ENCODE peak calls at places on chromosomes 11 and 22, in five cellular contexts. One of them, this sample, is unnamed.

GRCh38 chr11:118621071-118621815 is 13.8 kb downstream of the PHLDB1 start:
- DNase-seq in WTC11: peak; percentile 90
- DNase-seq in OCI-LY7: no peak
- DNase-seq in Calu3: peak; percentile 87
- DNase-seq in endothelial cell: peak; percentile 65
- DNase-seq in this sample: peak; percentile 91

GRCh38 chr22:49207008-49207775 is 620.5 kb downstream of the BRD1 start:
- DNase-seq in WTC11: peak; percentile 3
- DNase-seq in Calu3: no peak
- DNase-seq in OCI-LY7: no peak
- DNase-seq in endothelial cell: no peak
- DNase-seq in this sample: peak; percentile 47

GRCh38 chr11:48341466-48341865 is 16.7 kb downstream of the OR4C3 start:
- DNase-seq in OCI-LY7: no peak
- DNase-seq in endothelial cell: no peak
- DNase-seq in Calu3: no peak
- DNase-seq in WTC11: no peak
- DNase-seq in this sample: no peak

GRCh38 chr22:32325416-32325801 is 32.3 kb upstream of the RFPL3 start:
- DNase-seq in endothelial cell: no peak
- DNase-seq in Calu3: no peak
- DNase-seq in WTC11: no peak
- DNase-seq in OCI-LY7: no peak
- DNase-seq in this sample: peak; percentile 57

GRCh38 chr11:1235615-1236315 is 12.9 kb downstream of the MUC5B start:
- DNase-seq in Calu3: no peak
- DNase-seq in WTC11: no peak
- DNase-seq in OCI-LY7: no peak
- DNase-seq in endothelial cell: no peak
- DNase-seq in this sample: peak; percentile 61

GRCh38 chr22:27752771-27753170 is 48.8 kb downstream of the MN1 start:
- DNase-seq in WTC11: no peak
- DNase-seq in Calu3: no peak
- DNase-seq in endothelial cell: no peak
- DNase-seq in OCI-LY7: no peak
- DNase-seq in this sample: no peak

GRCh38 chr11:65619281-65619928 is 3.8 kb downstream of the PCNX3 start:
- DNase-seq in OCI-LY7: no peak
- DNase-seq in Calu3: no peak
- DNase-seq in endothelial cell: no peak
- DNase-seq in WTC11: no peak
- DNase-seq in this sample: no peak

GRCh38 chr22:40855960-40856512 is 403 bp downstream of the ST13 start:
- DNase-seq in WTC11: peak; percentile 61
- DNase-seq in Calu3: peak; percentile 21
- DNase-seq in endothelial cell: peak; percentile 44
- DNase-seq in OCI-LY7: peak; percentile 44
- DNase-seq in this sample: no peak

GRCh38 chr11:130125638-130126037 is 33.9 kb upstream of the ST14 start:
- DNase-seq in Calu3: no peak
- DNase-seq in OCI-LY7: no peak
- DNase-seq in endothelial cell: no peak
- DNase-seq in WTC11: no peak
- DNase-seq in this sample: no peak

GRCh38 chr11:35066783-35067476 is 72.0 kb upstream of the CD44 start:
- DNase-seq in WTC11: no peak
- DNase-seq in endothelial cell: no peak
- DNase-seq in OCI-LY7: no peak
- DNase-seq in Calu3: no peak
- DNase-seq in this sample: no peak

GRCh38 chr11:68128682-68129327 is 7.6 kb upstream of the CHKA start:
- DNase-seq in WTC11: peak; percentile 53
- DNase-seq in Calu3: peak; percentile 65
- DNase-seq in OCI-LY7: no peak
- DNase-seq in endothelial cell: no peak
- DNase-seq in this sample: peak; percentile 82

GRCh38 chr11:69012092-69013008 is 696 bp downstream of the MRGPRF start:
- DNase-seq in WTC11: no peak
- DNase-seq in Calu3: no peak
- DNase-seq in OCI-LY7: no peak
- DNase-seq in endothelial cell: no peak
- DNase-seq in this sample: no peak

GRCh38 chr11:34425863-34426262 is 12.9 kb upstream of the CAT start:
- DNase-seq in Calu3: no peak
- DNase-seq in OCI-LY7: no peak
- DNase-seq in endothelial cell: no peak
- DNase-seq in WTC11: no peak
- DNase-seq in this sample: no peak

GRCh38 chr11:95849087-95849825 is 59.0 kb downstream of the CEP57 start:
- DNase-seq in Calu3: peak; percentile 38
- DNase-seq in endothelial cell: peak; percentile 53
- DNase-seq in OCI-LY7: peak; percentile 24
- DNase-seq in WTC11: peak; percentile 30
- DNase-seq in this sample: no peak

GRCh38 chr11:123073343-123074057 is 11.6 kb upstream of the HSPA8 start:
- DNase-seq in endothelial cell: no peak
- DNase-seq in WTC11: no peak
- DNase-seq in Calu3: no peak
- DNase-seq in OCI-LY7: no peak
- DNase-seq in this sample: no peak

GRCh38 chr11:33375688-33376311 is 118.6 kb downstream of the HIPK3 start:
- DNase-seq in endothelial cell: peak; percentile 20
- DNase-seq in Calu3: peak; percentile 34
- DNase-seq in OCI-LY7: peak; percentile 80
- DNase-seq in WTC11: peak; percentile 61
- DNase-seq in this sample: no peak

GRCh38 chr11:64856382-64857227 is 12.2 kb upstream of the CDC42BPG start:
- DNase-seq in OCI-LY7: no peak
- DNase-seq in Calu3: peak; percentile 91
- DNase-seq in endothelial cell: no peak
- DNase-seq in WTC11: no peak
- DNase-seq in this sample: peak; percentile 87

GRCh38 chr11:116813781-116814471 is 9.2 kb downstream of the APOA4 start:
- DNase-seq in OCI-LY7: no peak
- DNase-seq in WTC11: no peak
- DNase-seq in endothelial cell: no peak
- DNase-seq in Calu3: no peak
- DNase-seq in this sample: no peak

DNA sequence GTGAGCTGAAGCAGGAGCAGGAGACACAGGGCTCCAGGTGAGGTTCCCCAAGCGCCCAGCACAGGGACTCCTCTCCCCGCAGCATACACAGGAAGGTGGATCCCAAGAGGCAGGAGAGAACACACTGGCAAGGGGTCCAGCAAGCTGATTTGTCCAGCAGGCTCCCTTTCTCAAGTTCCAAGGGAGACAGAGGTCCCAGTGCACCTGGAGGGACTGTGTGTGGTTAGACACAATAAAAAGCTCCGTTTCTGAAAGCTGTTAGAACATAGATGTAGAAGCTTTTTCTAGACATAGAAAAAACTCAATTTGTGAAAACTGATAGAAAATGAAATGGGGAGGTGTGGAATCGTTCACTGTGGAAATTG is 1.8 kb downstream of the CALCB start:
- DNase-seq in WTC11: no peak
- DNase-seq in Calu3: no peak
- DNase-seq in OCI-LY7: no peak
- DNase-seq in endothelial cell: no peak
- DNase-seq in this sample: no peak
- TF ChIP-seq CTCF in WTC11: no peak
- TF ChIP-seq CTCF in Calu3: no peak
- TF ChIP-seq CTCF in OCI-LY7: peak; percentile 38
- TF ChIP-seq CTCF in endothelial cell: no peak
- TF ChIP-seq CTCF in this sample: no peak

GRCh38 chr22:50461979-50462540 is 12.8 kb downstream of the SBF1 start:
- DNase-seq in WTC11: no peak
- DNase-seq in Calu3: no peak
- DNase-seq in OCI-LY7: no peak
- DNase-seq in endothelial cell: no peak
- DNase-seq in this sample: no peak

GRCh38 chr22:50461536-50461935 is 13.3 kb downstream of the SBF1 start:
- DNase-seq in Calu3: no peak
- DNase-seq in endothelial cell: no peak
- DNase-seq in WTC11: no peak
- DNase-seq in OCI-LY7: no peak
- DNase-seq in this sample: no peak

GRCh38 chr22:50459016-50459415 is 15.8 kb downstream of the SBF1 start:
- DNase-seq in Calu3: no peak
- DNase-seq in WTC11: no peak
- DNase-seq in OCI-LY7: no peak
- DNase-seq in endothelial cell: no peak
- DNase-seq in this sample: no peak

GRCh38 chr22:50460942-50461341 is 13.9 kb downstream of the SBF1 start:
- DNase-seq in endothelial cell: no peak
- DNase-seq in WTC11: no peak
- DNase-seq in OCI-LY7: no peak
- DNase-seq in Calu3: no peak
- DNase-seq in this sample: peak; percentile 80

DNA sequence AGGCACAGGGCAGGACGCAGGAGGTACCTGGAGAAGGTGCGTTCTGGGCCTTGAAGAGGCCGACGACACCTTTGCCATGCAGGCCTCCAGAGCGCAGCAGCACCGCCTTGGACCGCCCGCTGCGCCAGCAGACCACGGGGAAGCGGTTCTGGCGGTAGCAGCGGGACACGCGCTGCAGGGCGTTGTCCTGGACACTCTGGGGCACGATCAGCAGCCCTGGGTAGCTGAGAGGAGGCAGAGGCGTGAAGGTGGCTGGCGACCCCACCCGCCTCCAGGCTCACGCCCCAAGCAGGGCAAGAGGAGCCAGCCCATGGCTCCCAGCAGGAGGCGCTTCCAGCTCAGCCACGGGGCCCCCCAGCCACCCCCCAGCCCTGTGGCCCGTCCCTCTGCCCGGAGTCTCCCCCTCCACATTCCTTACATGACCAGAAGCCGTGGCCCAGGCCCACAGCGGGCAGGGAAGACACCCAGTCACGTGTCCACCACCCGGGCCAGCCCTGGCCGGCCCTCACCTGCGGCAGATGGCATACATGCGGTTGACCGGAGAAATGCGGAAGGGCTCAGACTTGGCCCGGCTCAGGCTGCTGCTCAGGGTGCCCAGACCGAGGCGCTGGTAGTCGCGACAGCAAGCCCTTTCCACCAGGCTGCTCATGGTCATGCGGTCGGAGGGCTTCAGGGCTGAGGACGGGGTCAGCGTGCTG is 15.2 kb downstream of the SBF1 start:
- DNase-seq in OCI-LY7: no peak
- DNase-seq in Calu3: no peak
- DNase-seq in endothelial cell: no peak
- DNase-seq in WTC11: no peak
- DNase-seq in this sample: no peak
- TF ChIP-seq CTCF in OCI-LY7: peak; percentile 29
- TF ChIP-seq CTCF in Calu3: peak; percentile 25
- TF ChIP-seq CTCF in endothelial cell: no peak
- TF ChIP-seq CTCF in WTC11: no peak
- TF ChIP-seq CTCF in this sample: no peak

GRCh38 chr22:35175392-35175791 is 81.9 kb upstream of the HMGXB4 start:
- DNase-seq in Calu3: no peak
- DNase-seq in endothelial cell: no peak
- DNase-seq in WTC11: no peak
- DNase-seq in OCI-LY7: no peak
- DNase-seq in this sample: peak; percentile 12

GRCh38 chr22:35178446-35178845 is 78.8 kb upstream of the HMGXB4 start:
- DNase-seq in Calu3: no peak
- DNase-seq in endothelial cell: no peak
- DNase-seq in WTC11: no peak
- DNase-seq in OCI-LY7: no peak
- DNase-seq in this sample: no peak

GRCh38 chr22:35174398-35174797 is 82.9 kb upstream of the HMGXB4 start:
- DNase-seq in OCI-LY7: no peak
- DNase-seq in Calu3: no peak
- DNase-seq in endothelial cell: no peak
- DNase-seq in WTC11: no peak
- DNase-seq in this sample: no peak

GRCh38 chr22:35173655-35174054 is 83.6 kb upstream of the HMGXB4 start:
- DNase-seq in Calu3: no peak
- DNase-seq in WTC11: no peak
- DNase-seq in endothelial cell: no peak
- DNase-seq in OCI-LY7: no peak
- DNase-seq in this sample: peak; percentile 21

GRCh38 chr22:35177811-35178210 is 79.5 kb upstream of the HMGXB4 start:
- DNase-seq in OCI-LY7: no peak
- DNase-seq in WTC11: peak; percentile 50
- DNase-seq in endothelial cell: no peak
- DNase-seq in Calu3: no peak
- DNase-seq in this sample: no peak
- TF ChIP-seq CTCF in OCI-LY7: peak; percentile 14
- TF ChIP-seq CTCF in WTC11: no peak
- TF ChIP-seq CTCF in endothelial cell: no peak
- TF ChIP-seq CTCF in Calu3: no peak
- TF ChIP-seq CTCF in this sample: no peak

GRCh38 chr11:110373061-110373702 is 56.6 kb upstream of the FDX1 start:
- DNase-seq in Calu3: no peak
- DNase-seq in OCI-LY7: no peak
- DNase-seq in endothelial cell: no peak
- DNase-seq in WTC11: no peak
- DNase-seq in this sample: no peak

GRCh38 chr11:110362916-110363574 is 66.6 kb upstream of the RDX start:
- DNase-seq in Calu3: peak; percentile 11
- DNase-seq in WTC11: peak; percentile 25
- DNase-seq in endothelial cell: peak; percentile 54
- DNase-seq in OCI-LY7: no peak
- DNase-seq in this sample: no peak

GRCh38 chr11:110366234-110366633 is 63.5 kb upstream of the FDX1 start:
- DNase-seq in endothelial cell: no peak
- DNase-seq in OCI-LY7: no peak
- DNase-seq in WTC11: no peak
- DNase-seq in Calu3: peak; percentile 51
- DNase-seq in this sample: peak; percentile 88

DNA sequence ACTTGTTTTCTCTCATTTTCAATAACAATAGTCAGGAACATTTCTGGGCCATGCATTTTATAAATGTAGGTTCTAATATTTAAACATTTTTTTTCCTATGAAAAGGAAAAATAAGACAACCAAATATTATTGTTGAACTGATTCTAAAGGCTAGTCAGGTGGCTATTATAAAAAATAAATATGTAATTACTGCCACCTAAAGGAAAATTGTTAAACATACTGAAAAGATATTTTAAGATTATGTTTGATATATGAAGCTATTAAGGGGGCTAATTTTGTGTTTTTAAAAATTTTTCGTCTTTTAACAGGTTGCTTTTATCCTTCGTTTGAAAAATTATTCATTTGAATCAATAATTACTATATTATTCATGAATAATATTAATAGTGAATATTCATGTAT is 62.2 kb upstream of the FDX1 start:
- DNase-seq in WTC11: no peak
- DNase-seq in OCI-LY7: peak; percentile 24
- DNase-seq in Calu3: no peak
- DNase-seq in endothelial cell: no peak
- DNase-seq in this sample: no peak
- TF ChIP-seq CTCF in WTC11: no peak
- TF ChIP-seq CTCF in OCI-LY7: peak; percentile 77
- TF ChIP-seq CTCF in Calu3: no peak
- TF ChIP-seq CTCF in endothelial cell: no peak
- TF ChIP-seq CTCF in this sample: peak; percentile 24

DNA sequence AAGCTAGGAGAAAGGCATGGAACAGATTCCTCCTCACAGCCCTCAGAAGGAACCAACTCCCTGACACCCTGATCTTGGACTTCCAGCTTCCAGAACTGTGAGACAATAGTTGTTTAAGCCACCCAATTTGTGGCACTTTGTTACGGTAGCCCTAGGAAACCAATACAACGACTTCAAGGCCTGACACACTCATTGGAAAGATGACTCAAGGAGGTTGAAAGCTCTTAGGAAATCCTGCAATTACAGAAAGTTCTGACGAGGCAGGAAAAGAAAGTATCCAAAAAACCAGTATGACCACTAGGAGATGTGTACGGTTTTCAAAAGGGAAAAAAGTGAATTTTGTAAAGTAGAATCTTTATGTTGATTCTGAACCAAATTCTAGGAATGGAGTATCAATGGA is 161.4 kb downstream of the SWAP70 start:
- DNase-seq in endothelial cell: no peak
- DNase-seq in WTC11: no peak
- DNase-seq in Calu3: no peak
- DNase-seq in OCI-LY7: no peak
- DNase-seq in this sample: no peak
- TF ChIP-seq CTCF in endothelial cell: no peak
- TF ChIP-seq CTCF in WTC11: no peak
- TF ChIP-seq CTCF in Calu3: no peak
- TF ChIP-seq CTCF in OCI-LY7: no peak
- TF ChIP-seq CTCF in this sample: no peak